ENCODE peak calls at places on chromosomes 2 and 18, in six cellular contexts. M is GM19239; X is body of pancreas; N is ecto neural progenitor cell; I is CD8-positive, alpha-beta T cell; S is anterior cingulate cortex. Q is an unnamed sample.

GRCh38 chr2:207983654-207984053 is 41.7 kb downstream of the PLEKHM3 start:
- DNase-seq in I (no peak), S (no peak), M (no peak), X (no peak), N (no peak), Q (no peak)

GRCh38 chr18:51028201-51028805 is 1.7 kb upstream of the SMAD4 start:
- DNase-seq in I (no peak), S (no peak), X (no peak), N (no peak), M (no peak), Q (peak)

GRCh38 chr2:160368988-160369935 is 124.3 kb downstream of the RBMS1 start:
- DNase-seq in N (no peak), M (no peak), X (peak), I (no peak), S (no peak), Q (no peak)

GRCh38 chr2:147082850-147083522 is 761.8 kb upstream of the ACVR2A start:
- DNase-seq in I (peak), N (peak), M (peak), X (peak), S (peak), Q (peak)

GRCh38 chr2:39937621-39938020 is 158.6 kb upstream of the THUMPD2 start:
- DNase-seq in X (no peak), M (no peak), I (no peak), N (no peak), S (no peak), Q (no peak)

GRCh38 chr2:10654069-10654468 is 35.7 kb downstream of the NOL10 start:
- DNase-seq in M (no peak), S (peak), N (no peak), I (peak), X (no peak), Q (no peak)

GRCh38 chr2:28166956-28167355 is 225.7 kb upstream of the FOSL2 start:
- DNase-seq in I (no peak), X (no peak), N (no peak), S (no peak), M (no peak), Q (no peak)

GRCh38 chr18:64663086-64663485 is 514.2 kb upstream of the LINC00305 start:
- DNase-seq in I (no peak), M (no peak), S (no peak), X (no peak), N (no peak), Q (no peak)

GRCh38 chr2:239291505-239292350 is 109.1 kb downstream of the HDAC4 start:
- DNase-seq in I (no peak), N (peak), M (no peak), S (peak), X (no peak), Q (no peak)

GRCh38 chr2:150653351-150653750 is 165.9 kb upstream of the RND3 start:
- DNase-seq in S (no peak), M (no peak), X (no peak), I (no peak), N (no peak), Q (no peak)

GRCh38 chr2:135745545-135745944 is 3.9 kb downstream of the UBXN4 start:
- DNase-seq in S (no peak), N (no peak), X (no peak), I (no peak), M (no peak), Q (no peak)

GRCh38 chr2:207746131-207746530 is 23.6 kb downstream of the FZD5 start:
- DNase-seq in X (peak), S (peak), M (peak), N (no peak), I (peak), Q (peak)

GRCh38 chr2:74849228-74849892 is 15.4 kb downstream of the HK2 start:
- DNase-seq in M (peak), S (no peak), X (no peak), I (peak), N (no peak), Q (no peak)

GRCh38 chr2:121128741-121129659 is 156.0 kb downstream of the TFCP2L1 start:
- DNase-seq in M (no peak), I (no peak), N (peak), S (peak), X (peak), Q (no peak)

GRCh38 chr2:191012346-191012745 is 1.6 kb downstream of the STAT1 start:
- DNase-seq in M (no peak), S (no peak), I (no peak), X (no peak), N (no peak), Q (no peak)

GRCh38 chr2:160246356-160246755 is 46.3 kb upstream of the ITGB6 start:
- DNase-seq in S (no peak), X (no peak), M (no peak), N (no peak), I (no peak), Q (no peak)